ENCODE peak calls at places on chromosome 19, in seven cellular contexts. F, N, R, P, A, G and J are unnamed samples.

GRCh38 chr19:55648657-55649578 is 906 bp downstream of the CCDC106 start:
- DNase-seq in F (no peak), N (no peak), R (no peak), P (no peak), A (no peak), G (peak), J (no peak)

GRCh38 chr19:55585658-55586339 is 5.2 kb upstream of the ZNF579 start:
- DNase-seq in F (peak), N (no peak), R (peak), P (peak), A (peak), G (peak), J (no peak)

GRCh38 chr19:16566161-16566560 is 6.1 kb downstream of the SLC35E1 start:
- DNase-seq in F (peak), N (no peak), R (no peak), P (no peak), A (no peak), G (no peak), J (no peak)

GRCh38 chr19:41437944-41438574 is 1.7 kb downstream of the DMAC2 start:
- DNase-seq in F (no peak), N (no peak), R (no peak), P (no peak), A (no peak), G (no peak), J (no peak)

GRCh38 chr19:41876847-41877489 is at the start of gene CD79A:
- DNase-seq in F (no peak), N (no peak), R (no peak), P (no peak), A (no peak), G (peak), J (peak)

GRCh38 chr19:55870736-55871135 is 34.4 kb downstream of the NLRP4 start:
- DNase-seq in F (no peak), N (no peak), R (no peak), P (no peak), A (no peak), G (no peak), J (no peak)

GRCh38 chr19:1206733-1207301 is 1.2 kb downstream of the STK11 start:
- DNase-seq in F (no peak), N (no peak), R (no peak), P (no peak), A (no peak), G (peak), J (peak)

GRCh38 chr19:7265963-7266362 is 28.3 kb downstream of the INSR start:
- DNase-seq in F (no peak), N (no peak), R (no peak), P (no peak), A (no peak), G (peak), J (no peak)

GRCh38 chr19:29805026-29805925 is 6.5 kb upstream of the CCNE1 start:
- DNase-seq in F (no peak), N (no peak), R (peak), P (peak), A (no peak), G (no peak), J (no peak)

GRCh38 chr19:13896227-13896626 is 9.7 kb downstream of the BRME1 start:
- DNase-seq in F (no peak), N (no peak), R (no peak), P (no peak), A (no peak), G (no peak), J (no peak)

GRCh38 chr19:13211426-13212308 is 61.5 kb downstream of the IER2 start:
- DNase-seq in F (no peak), N (no peak), R (no peak), P (no peak), A (no peak), G (no peak), J (no peak)

GRCh38 chr19:57599761-57600383 is at the start of gene ZNF530:
- DNase-seq in F (peak), N (peak), R (peak), P (peak), A (peak), G (peak), J (peak)

GRCh38 chr19:47005873-47006272 is 13.8 kb upstream of the NPAS1 start:
- DNase-seq in F (no peak), N (no peak), R (peak), P (no peak), A (no peak), G (no peak), J (peak)

GRCh38 chr19:43812689-43813088 is 10.4 kb upstream of the LYPD5 start:
- DNase-seq in F (no peak), N (no peak), R (no peak), P (no peak), A (no peak), G (no peak), J (no peak)

GRCh38 chr19:57171551-57172081 is 4.3 kb upstream of the DUXA start:
- DNase-seq in F (no peak), N (no peak), R (peak), P (peak), A (peak), G (peak), J (no peak)

GRCh38 chr19:55257461-55258411 is 1.1 kb downstream of the PPP6R1 start:
- DNase-seq in F (no peak), N (no peak), R (peak), P (peak), A (peak), G (peak), J (peak)

GRCh38 chr19:13026478-13026999 is 31.3 kb downstream of the NFIX start:
- DNase-seq in F (no peak), N (no peak), R (peak), P (peak), A (no peak), G (no peak), J (no peak)

GRCh38 chr19:34345934-34346333 is 19.1 kb upstream of the GPI start:
- DNase-seq in F (peak), N (no peak), R (peak), P (peak), A (peak), G (no peak), J (peak)

GRCh38 chr19:51552996-51553725 is 17.9 kb upstream of the ZNF175 start:
- DNase-seq in F (peak), N (no peak), R (peak), P (peak), A (peak), G (peak), J (peak)

GRCh38 chr19:43778651-43779050 is 2.1 kb downstream of the KCNN4 start:
- DNase-seq in F (no peak), N (no peak), R (no peak), P (no peak), A (no peak), G (no peak), J (no peak)

GRCh38 chr19:29060833-29061364 is 152.1 kb downstream of the UQCRFS1 start:
- DNase-seq in F (no peak), N (no peak), R (no peak), P (no peak), A (no peak), G (no peak), J (no peak)

GRCh38 chr19:29515706-29516357 is 10.0 kb upstream of the VSTM2B start:
- DNase-seq in F (no peak), N (no peak), R (no peak), P (no peak), A (no peak), G (peak), J (no peak)

GRCh38 chr19:16922949-16923348 is 34.1 kb downstream of the F2RL3 start:
- DNase-seq in F (no peak), N (no peak), R (no peak), P (no peak), A (no peak), G (no peak), J (no peak)

GRCh38 chr19:13022859-13023636 is 27.8 kb downstream of the NFIX start:
- DNase-seq in F (no peak), N (no peak), R (peak), P (peak), A (peak), G (no peak), J (peak)

GRCh38 chr19:7550987-7551761 is 15.7 kb downstream of the PNPLA6 start:
- DNase-seq in F (no peak), N (no peak), R (peak), P (peak), A (peak), G (peak), J (peak)

GRCh38 chr19:56355517-56355916 is 37.8 kb downstream of the ZNF582 start:
- DNase-seq in F (no peak), N (no peak), R (no peak), P (no peak), A (no peak), G (no peak), J (no peak)

GRCh38 chr19:40445945-40446784 is 2.0 kb upstream of the SERTAD3 start:
- DNase-seq in F (no peak), N (no peak), R (peak), P (no peak), A (peak), G (no peak), J (no peak)

GRCh38 chr19:2270157-2270571 is 11.8 kb downstream of the PEAK3 start:
- DNase-seq in F (no peak), N (no peak), R (no peak), P (no peak), A (no peak), G (peak), J (no peak)

GRCh38 chr19:57572415-57572947 is 6.2 kb downstream of the ZNF416 start:
- DNase-seq in F (no peak), N (no peak), R (no peak), P (no peak), A (no peak), G (no peak), J (no peak)

GRCh38 chr19:591099-591958 is 1.6 kb downstream of the HCN2 start:
- DNase-seq in F (no peak), N (no peak), R (no peak), P (no peak), A (no peak), G (peak), J (no peak)

GRCh38 chr19:2428756-2429711 is 1.6 kb upstream of the TIMM13 start:
- DNase-seq in F (no peak), N (no peak), R (no peak), P (no peak), A (no peak), G (peak), J (no peak)

GRCh38 chr19:8302734-8303133 is 5.4 kb downstream of the CD320 start:
- DNase-seq in F (no peak), N (no peak), R (no peak), P (no peak), A (no peak), G (peak), J (no peak)

GRCh38 chr19:1065606-1066109 is 1.3 kb upstream of the ARHGAP45 start:
- DNase-seq in F (no peak), N (no peak), R (no peak), P (no peak), A (no peak), G (peak), J (peak)

GRCh38 chr19:6233827-6234511 is 45.8 kb downstream of the MLLT1 start:
- DNase-seq in F (no peak), N (no peak), R (peak), P (no peak), A (no peak), G (peak), J (no peak)

GRCh38 chr19:34254552-34255432 is at the start of gene GARRE1:
- DNase-seq in F (peak), N (no peak), R (no peak), P (peak), A (peak), G (peak), J (peak)

GRCh38 chr19:48613024-48613851 is 1.6 kb downstream of the FAM83E start:
- DNase-seq in F (no peak), N (no peak), R (no peak), P (no peak), A (no peak), G (peak), J (peak)

GRCh38 chr19:48614436-48615144 is at the start of gene FAM83E:
- DNase-seq in F (no peak), N (no peak), R (no peak), P (no peak), A (no peak), G (peak), J (peak)

GRCh38 chr19:48615145-48616040 is 517 bp upstream of the FAM83E start:
- DNase-seq in F (no peak), N (no peak), R (no peak), P (no peak), A (no peak), G (peak), J (no peak)

GRCh38 chr19:48611872-48612271 is 3.0 kb downstream of the FAM83E start:
- DNase-seq in F (no peak), N (no peak), R (no peak), P (no peak), A (no peak), G (no peak), J (no peak)

DNA sequence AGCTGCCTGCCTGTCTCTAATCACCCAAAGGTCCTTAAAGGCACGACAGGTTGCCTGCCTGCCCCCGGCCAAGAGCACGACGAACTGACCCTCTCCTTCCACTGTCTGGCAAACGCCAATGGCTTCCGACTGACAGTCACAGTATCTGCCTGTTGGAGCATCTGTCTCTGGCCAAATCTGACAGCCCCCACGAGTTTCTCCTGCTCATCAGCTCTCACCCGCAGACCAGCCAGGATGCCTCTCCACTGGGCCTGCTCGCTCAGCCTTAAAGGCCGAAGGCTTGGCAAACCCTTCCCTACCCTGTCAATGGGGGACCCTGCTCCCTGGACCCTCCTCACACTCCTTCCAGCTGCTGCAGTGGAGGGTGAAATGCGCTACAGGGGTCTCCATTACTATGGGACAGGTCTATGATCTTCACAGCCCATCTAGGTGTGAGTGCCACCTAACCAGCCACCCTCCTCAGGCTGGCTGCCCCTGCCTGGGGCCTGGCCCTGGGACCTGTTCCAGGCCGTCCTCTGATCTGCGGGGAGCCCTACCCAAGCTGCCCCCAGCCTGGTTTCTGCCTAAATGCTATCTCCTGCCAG is 932 bp downstream of the FAM83E start:
- DNase-seq in F (no peak), N (no peak), R (no peak), P (no peak), A (no peak), G (peak), J (peak)
- H3K4me3 ChIP-seq in F (no peak), N (no peak), R (no peak), P (no peak), A (no peak), G (no peak), J (no peak)

DNA sequence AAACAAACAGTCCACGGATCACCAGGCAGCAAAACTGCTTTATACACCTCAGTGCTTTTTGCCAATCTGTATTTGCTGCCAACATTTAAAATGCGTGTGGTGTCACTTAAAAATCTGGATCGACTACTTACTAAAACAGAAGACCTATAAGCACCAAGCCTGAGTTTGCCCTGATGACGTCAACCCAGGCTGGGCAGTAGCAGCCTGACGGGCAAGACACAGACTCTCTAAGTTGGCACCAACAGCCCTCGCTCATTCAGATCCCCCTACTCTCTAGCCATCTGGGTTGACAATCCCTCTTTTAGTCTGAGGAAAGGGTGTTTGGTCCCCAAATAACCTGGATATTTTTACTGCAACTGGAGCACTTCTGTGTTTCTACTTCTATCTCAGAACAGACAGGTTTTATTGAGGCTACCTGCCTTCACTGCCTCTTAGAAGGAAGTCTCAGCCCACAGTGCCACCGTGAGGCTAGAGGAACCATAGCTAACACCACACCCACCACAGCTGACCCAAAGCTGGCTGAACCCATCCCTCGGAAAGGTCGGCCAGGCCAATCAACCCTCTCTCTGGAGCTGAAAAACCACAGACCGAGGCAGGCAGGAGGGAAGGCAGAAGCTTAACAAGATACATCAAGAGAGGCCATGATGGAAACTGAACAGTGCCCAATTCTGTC is 6.9 kb downstream of the SUGP2 start:
- DNase-seq in F (no peak), N (no peak), R (peak), P (no peak), A (peak), G (peak), J (no peak)
- TF ChIP-seq CTCF in F (no peak), N (no peak), R (peak), P (no peak), A (peak), G (no peak), J (peak)

GRCh38 chr19:50496189-50497029 is 14.6 kb downstream of the JOSD2 start:
- DNase-seq in F (no peak), N (no peak), R (no peak), P (no peak), A (no peak), G (peak), J (no peak)
- H3K4me3 ChIP-seq in F (no peak), N (no peak), R (no peak), P (no peak), A (no peak), G (no peak), J (no peak)

DNA sequence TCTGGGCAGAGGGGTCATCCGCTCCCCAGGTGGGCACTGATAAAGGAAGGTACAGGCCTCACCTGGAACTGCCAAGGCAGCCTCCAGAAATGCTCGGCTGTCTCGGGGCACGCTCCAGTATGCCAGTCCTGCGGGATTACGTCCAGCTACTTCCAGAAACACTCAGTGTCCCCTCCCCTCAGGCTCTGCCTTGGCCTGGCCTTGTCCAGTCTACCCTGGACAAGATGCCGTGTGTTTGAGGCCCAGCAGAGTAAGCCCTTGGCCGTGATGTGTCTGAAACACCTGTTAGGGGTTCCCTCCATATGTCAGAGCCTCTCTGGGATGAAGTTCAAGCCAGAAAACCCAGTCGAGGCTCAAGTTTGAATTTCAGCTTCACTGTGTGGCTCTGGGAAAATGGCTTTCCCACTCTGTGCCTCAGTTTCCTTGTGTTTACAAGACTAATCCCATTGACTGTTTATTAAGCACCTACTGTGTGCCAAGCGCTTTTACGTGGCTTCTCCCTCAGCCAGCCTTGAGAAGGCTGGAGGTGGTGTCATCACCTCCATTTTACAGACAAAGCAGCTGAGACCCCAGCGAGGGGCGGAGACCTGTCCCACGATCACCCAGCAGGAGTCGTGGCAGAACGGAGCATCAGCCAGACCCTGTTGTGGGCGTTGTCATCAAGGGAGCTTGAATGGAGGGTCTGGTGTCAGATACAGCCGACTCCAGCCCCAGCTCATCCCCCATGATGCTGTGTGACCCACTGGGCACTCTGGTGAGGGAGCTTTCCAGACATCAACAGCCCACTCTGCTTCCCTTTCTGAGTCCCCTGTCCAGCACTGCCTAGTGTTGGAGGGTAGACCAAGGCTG is 2.0 kb upstream of the PIK3R2 start:
- DNase-seq in F (no peak), N (no peak), R (peak), P (no peak), A (no peak), G (no peak), J (no peak)
- TF ChIP-seq CTCF in F (no peak), N (no peak), R (no peak), P (no peak), A (no peak), G (no peak), J (no peak)

GRCh38 chr19:38228491-38229439 is 4.7 kb upstream of the DPF1 start:
- DNase-seq in F (no peak), N (no peak), R (no peak), P (no peak), A (no peak), G (peak), J (no peak)
- H3K4me3 ChIP-seq in F (no peak), N (peak), R (peak), P (peak), A (peak), G (no peak), J (no peak)

GRCh38 chr19:3692141-3693029 is 7.9 kb downstream of the PIP5K1C start:
- DNase-seq in F (peak), N (no peak), R (no peak), P (no peak), A (no peak), G (peak), J (no peak)
- TF ChIP-seq CTCF in F (peak), N (peak), R (peak), P (peak), A (peak), G (peak), J (peak)

GRCh38 chr19:35622750-35623149 is 6.1 kb upstream of the RBM42 start:
- DNase-seq in F (no peak), N (no peak), R (no peak), P (no peak), A (no peak), G (no peak), J (no peak)
- H3K4me3 ChIP-seq in F (no peak), N (no peak), R (no peak), P (no peak), A (no peak), G (no peak), J (no peak)

DNA sequence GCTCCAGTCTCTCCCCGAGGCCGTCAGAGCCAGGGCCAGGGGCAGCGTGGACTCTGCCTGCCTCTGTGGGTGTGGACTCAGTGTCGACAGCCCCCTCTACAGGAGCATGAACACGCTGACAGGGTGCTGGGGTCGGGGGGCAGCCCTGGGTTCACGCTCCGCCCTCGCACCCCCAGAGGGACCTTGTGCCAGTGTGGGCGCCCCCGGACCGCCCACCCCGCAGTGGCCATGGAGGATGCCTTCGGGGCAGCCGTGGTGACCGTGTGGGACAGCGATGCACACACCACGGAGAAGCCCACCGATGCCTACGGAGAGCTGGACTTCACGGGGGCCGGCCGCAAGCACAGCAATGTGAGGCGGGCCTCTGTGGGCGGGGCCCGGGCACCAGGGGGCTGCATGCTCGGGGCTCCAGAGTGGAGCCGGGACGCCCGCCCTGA is 8.3 kb downstream of the TRPM4 start:
- DNase-seq in F (no peak), N (no peak), R (no peak), P (no peak), A (no peak), G (no peak), J (no peak)
- TF ChIP-seq CTCF in F (no peak), N (no peak), R (no peak), P (no peak), A (peak), G (no peak), J (no peak)

GRCh38 chr19:49142866-49143335 is 12.3 kb downstream of the HRC start:
- DNase-seq in F (peak), N (peak), R (peak), P (peak), A (peak), G (peak), J (peak)
- H3K4me3 ChIP-seq in F (peak), N (peak), R (peak), P (peak), A (peak), G (peak), J (no peak)